ENCODE peak calls at places on chromosome 19, in four cellular contexts. One of them, this sample, is unnamed.

GRCh38 chr19:16326401-16327130 is 1.9 kb downstream of the KLF2 start:
- DNase-seq in K562: no peak
- DNase-seq in GM12878: no peak
- DNase-seq in HepG2: no peak
- DNase-seq in this sample: no peak

GRCh38 chr19:40608957-40609356 is 7.8 kb downstream of the LTBP4 start:
- DNase-seq in K562: no peak
- DNase-seq in GM12878: no peak
- DNase-seq in HepG2: no peak
- DNase-seq in this sample: no peak

GRCh38 chr19:632228-633067 is 889 bp downstream of the POLRMT start:
- DNase-seq in K562: peak
- DNase-seq in GM12878: no peak
- DNase-seq in HepG2: peak
- DNase-seq in this sample: peak

GRCh38 chr19:42474743-42475142 is 32.0 kb upstream of the CXCL17 start:
- DNase-seq in K562: no peak
- DNase-seq in GM12878: no peak
- DNase-seq in HepG2: no peak
- DNase-seq in this sample: no peak

GRCh38 chr19:37953576-37954303 is 46.7 kb downstream of the SIPA1L3 start:
- DNase-seq in K562: no peak
- DNase-seq in GM12878: no peak
- DNase-seq in HepG2: no peak
- DNase-seq in this sample: no peak

GRCh38 chr19:12796146-12797071 is 5.1 kb downstream of the JUNB start:
- DNase-seq in K562: peak
- DNase-seq in GM12878: no peak
- DNase-seq in HepG2: peak
- DNase-seq in this sample: peak

GRCh38 chr19:18386543-18387251 is 739 bp downstream of the GDF15 start:
- DNase-seq in K562: peak
- DNase-seq in GM12878: no peak
- DNase-seq in HepG2: no peak
- DNase-seq in this sample: no peak

GRCh38 chr19:39146091-39146490 is 20.5 kb downstream of the PAK4 start:
- DNase-seq in K562: no peak
- DNase-seq in GM12878: no peak
- DNase-seq in HepG2: no peak
- DNase-seq in this sample: no peak

GRCh38 chr19:389246-389934 is 19.6 kb downstream of the C2CD4C start:
- DNase-seq in K562: no peak
- DNase-seq in GM12878: no peak
- DNase-seq in HepG2: no peak
- DNase-seq in this sample: no peak

GRCh38 chr19:37905936-37906867 is at the start of gene WDR87:
- DNase-seq in K562: peak
- DNase-seq in GM12878: no peak
- DNase-seq in HepG2: peak
- DNase-seq in this sample: peak

GRCh38 chr19:34253711-34254551 is 423 bp upstream of the GARRE1 start:
- DNase-seq in K562: no peak
- DNase-seq in GM12878: no peak
- DNase-seq in HepG2: peak
- DNase-seq in this sample: no peak

GRCh38 chr19:46602392-46603194 is 1.5 kb downstream of the CALM3 start:
- DNase-seq in K562: peak
- DNase-seq in GM12878: no peak
- DNase-seq in HepG2: no peak
- DNase-seq in this sample: peak

GRCh38 chr19:39046037-39046821 is 13.9 kb upstream of the FBXO27 start:
- DNase-seq in K562: no peak
- DNase-seq in GM12878: no peak
- DNase-seq in HepG2: peak
- DNase-seq in this sample: peak

GRCh38 chr19:45528744-45529453 is 21.6 kb downstream of the VASP start:
- DNase-seq in K562: peak
- DNase-seq in GM12878: no peak
- DNase-seq in HepG2: no peak
- DNase-seq in this sample: no peak

GRCh38 chr19:16373539-16373938 is 48.9 kb downstream of the KLF2 start:
- DNase-seq in K562: no peak
- DNase-seq in GM12878: no peak
- DNase-seq in HepG2: peak
- DNase-seq in this sample: no peak

GRCh38 chr19:10433131-10433536 is 12.8 kb downstream of the PDE4A start:
- DNase-seq in K562: peak
- DNase-seq in GM12878: no peak
- DNase-seq in HepG2: no peak
- DNase-seq in this sample: no peak

GRCh38 chr19:45152504-45153338 is 8.1 kb downstream of the NKPD1 start:
- DNase-seq in K562: no peak
- DNase-seq in GM12878: no peak
- DNase-seq in HepG2: no peak
- DNase-seq in this sample: no peak

GRCh38 chr19:16449330-16449961 is 22.3 kb downstream of the EPS15L1 start:
- DNase-seq in K562: no peak
- DNase-seq in GM12878: peak
- DNase-seq in HepG2: no peak
- DNase-seq in this sample: no peak

GRCh38 chr19:8361921-8362793 is 1.8 kb upstream of the ANGPTL4 start:
- DNase-seq in K562: no peak
- DNase-seq in GM12878: no peak
- DNase-seq in HepG2: peak
- DNase-seq in this sample: no peak

GRCh38 chr19:7355151-7355845 is 6.6 kb downstream of the ARHGEF18 start:
- DNase-seq in K562: no peak
- DNase-seq in GM12878: no peak
- DNase-seq in HepG2: no peak
- DNase-seq in this sample: no peak

GRCh38 chr19:56155124-56155687 is 14.1 kb downstream of the ZNF444 start:
- DNase-seq in K562: peak
- DNase-seq in GM12878: no peak
- DNase-seq in HepG2: no peak
- DNase-seq in this sample: peak

GRCh38 chr19:11767633-11768133 is 883 bp downstream of the ZNF441 start:
- DNase-seq in K562: peak
- DNase-seq in GM12878: peak
- DNase-seq in HepG2: peak
- DNase-seq in this sample: no peak

GRCh38 chr19:41646589-41647204 is 19.8 kb upstream of the CEACAM4 start:
- DNase-seq in K562: peak
- DNase-seq in GM12878: no peak
- DNase-seq in HepG2: no peak
- DNase-seq in this sample: peak

GRCh38 chr19:15448778-15449619 is 757 bp downstream of the WIZ start:
- DNase-seq in K562: peak
- DNase-seq in GM12878: no peak
- DNase-seq in HepG2: no peak
- DNase-seq in this sample: no peak

GRCh38 chr19:16608290-16608704 is 19.7 kb downstream of the MED26 start:
- DNase-seq in K562: no peak
- DNase-seq in GM12878: no peak
- DNase-seq in HepG2: no peak
- DNase-seq in this sample: no peak

GRCh38 chr19:10454267-10454666 is 33.9 kb downstream of the PDE4A start:
- DNase-seq in K562: peak
- DNase-seq in GM12878: no peak
- DNase-seq in HepG2: no peak
- DNase-seq in this sample: peak

GRCh38 chr19:47531640-47532387 is 17.0 kb upstream of the NAPA start:
- DNase-seq in K562: peak
- DNase-seq in GM12878: no peak
- DNase-seq in HepG2: no peak
- DNase-seq in this sample: no peak

GRCh38 chr19:34733266-34733825 is 697 bp upstream of the ZNF181 start:
- DNase-seq in K562: peak
- DNase-seq in GM12878: no peak
- DNase-seq in HepG2: peak
- DNase-seq in this sample: peak

GRCh38 chr19:51593969-51594773 is 23.1 kb downstream of the ZNF175 start:
- DNase-seq in K562: peak
- DNase-seq in GM12878: peak
- DNase-seq in HepG2: peak
- DNase-seq in this sample: peak

GRCh38 chr19:10568826-10569651 is at the start of gene CDKN2D:
- DNase-seq in K562: peak
- DNase-seq in GM12878: peak
- DNase-seq in HepG2: peak
- DNase-seq in this sample: peak

GRCh38 chr19:50875795-50876422 is 2.7 kb downstream of the KLK2 start:
- DNase-seq in K562: no peak
- DNase-seq in GM12878: no peak
- DNase-seq in HepG2: no peak
- DNase-seq in this sample: no peak

GRCh38 chr19:18809149-18809978 is 18.3 kb upstream of the COMP start:
- DNase-seq in K562: no peak
- DNase-seq in GM12878: no peak
- DNase-seq in HepG2: no peak
- DNase-seq in this sample: no peak

GRCh38 chr19:38736413-38737280 is 7.6 kb downstream of the CAPN12 start:
- DNase-seq in K562: peak
- DNase-seq in GM12878: peak
- DNase-seq in HepG2: no peak
- DNase-seq in this sample: peak

GRCh38 chr19:4510435-4511255 is 7.6 kb downstream of the PLIN4 start:
- DNase-seq in K562: no peak
- DNase-seq in GM12878: no peak
- DNase-seq in HepG2: no peak
- DNase-seq in this sample: no peak

GRCh38 chr19:43524922-43525835 is 1.8 kb downstream of the ETHE1 start:
- DNase-seq in K562: no peak
- DNase-seq in GM12878: peak
- DNase-seq in HepG2: peak
- DNase-seq in this sample: no peak

GRCh38 chr19:12801466-12802266 is at the start of the genes PRDX2 and THSD8:
- DNase-seq in K562: peak
- DNase-seq in GM12878: no peak
- DNase-seq in HepG2: peak
- DNase-seq in this sample: peak

GRCh38 chr19:31772915-31773314 is 423.7 kb upstream of the TSHZ3 start:
- DNase-seq in K562: no peak
- DNase-seq in GM12878: no peak
- DNase-seq in HepG2: no peak
- DNase-seq in this sample: no peak

GRCh38 chr19:54162241-54162805 is 2.8 kb upstream of the LENG1 start:
- DNase-seq in K562: peak
- DNase-seq in GM12878: no peak
- DNase-seq in HepG2: no peak
- DNase-seq in this sample: peak

GRCh38 chr19:54160948-54161347 is 1.4 kb upstream of the LENG1 start:
- DNase-seq in K562: no peak
- DNase-seq in GM12878: no peak
- DNase-seq in HepG2: no peak
- DNase-seq in this sample: no peak

GRCh38 chr19:54162884-54163283 is 3.4 kb upstream of the LENG1 start:
- DNase-seq in K562: no peak
- DNase-seq in GM12878: no peak
- DNase-seq in HepG2: no peak
- DNase-seq in this sample: no peak

GRCh38 chr19:54165222-54165621 is 5.7 kb upstream of the LENG1 start:
- DNase-seq in K562: no peak
- DNase-seq in GM12878: no peak
- DNase-seq in HepG2: no peak
- DNase-seq in this sample: no peak

GRCh38 chr19:54164369-54165068 is 5.0 kb upstream of the LENG1 start:
- DNase-seq in K562: peak
- DNase-seq in GM12878: no peak
- DNase-seq in HepG2: no peak
- DNase-seq in this sample: peak
- TF ChIP-seq SP1 in K562: no peak
- TF ChIP-seq SP1 in GM12878: no peak
- TF ChIP-seq SP1 in HepG2: no peak
- TF ChIP-seq SP1 in this sample: no peak

GRCh38 chr19:49691243-49692101 is 556 bp downstream of the CPT1C start:
- DNase-seq in K562: no peak
- DNase-seq in GM12878: no peak
- DNase-seq in HepG2: no peak
- DNase-seq in this sample: no peak
- TF ChIP-seq BHLHE40 in K562: no peak
- TF ChIP-seq BHLHE40 in GM12878: no peak
- TF ChIP-seq BHLHE40 in HepG2: no peak
- TF ChIP-seq BHLHE40 in this sample: no peak

DNA sequence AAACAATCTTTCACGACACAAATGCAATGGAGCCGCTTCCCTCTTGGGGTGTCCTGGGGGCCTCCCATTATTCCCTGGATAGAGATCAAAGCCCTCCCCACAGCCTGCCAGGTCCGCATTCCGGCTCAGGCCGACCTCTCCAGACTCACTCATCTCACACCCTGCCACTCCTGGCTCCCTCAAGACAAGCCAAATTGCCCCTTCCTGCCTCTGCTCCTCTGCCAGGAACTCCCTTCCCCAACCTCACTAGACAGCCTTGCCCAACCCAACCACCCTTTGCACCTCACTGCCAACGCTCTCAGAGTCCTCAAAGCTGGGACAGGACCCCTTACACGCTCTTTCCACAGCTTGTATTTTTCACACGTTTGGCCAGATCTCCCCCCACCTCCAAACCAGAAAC is 1.5 kb downstream of the ABHD17A start:
- DNase-seq in K562: no peak
- DNase-seq in GM12878: no peak
- DNase-seq in HepG2: no peak
- DNase-seq in this sample: no peak
- TF ChIP-seq SP1 in K562: no peak
- TF ChIP-seq SP1 in GM12878: no peak
- TF ChIP-seq SP1 in HepG2: no peak
- TF ChIP-seq SP1 in this sample: no peak

GRCh38 chr19:6225232-6225635 is 54.5 kb downstream of the MLLT1 start:
- DNase-seq in K562: no peak
- DNase-seq in GM12878: no peak
- DNase-seq in HepG2: no peak
- DNase-seq in this sample: no peak

GRCh38 chr19:6223461-6224307 is 56.1 kb downstream of the MLLT1 start:
- DNase-seq in K562: no peak
- DNase-seq in GM12878: no peak
- DNase-seq in HepG2: no peak
- DNase-seq in this sample: no peak

GRCh38 chr19:6226012-6226411 is 53.8 kb downstream of the MLLT1 start:
- DNase-seq in K562: no peak
- DNase-seq in GM12878: no peak
- DNase-seq in HepG2: no peak
- DNase-seq in this sample: no peak

GRCh38 chr19:6222884-6223283 is 56.9 kb downstream of the MLLT1 start:
- DNase-seq in K562: no peak
- DNase-seq in GM12878: no peak
- DNase-seq in HepG2: no peak
- DNase-seq in this sample: no peak

GRCh38 chr19:6224308-6224675 is 55.5 kb downstream of the MLLT1 start:
- DNase-seq in K562: no peak
- DNase-seq in GM12878: no peak
- DNase-seq in HepG2: no peak
- DNase-seq in this sample: no peak
- TF ChIP-seq BHLHE40 in K562: no peak
- TF ChIP-seq BHLHE40 in GM12878: no peak
- TF ChIP-seq BHLHE40 in HepG2: no peak
- TF ChIP-seq BHLHE40 in this sample: no peak

GRCh38 chr19:29878973-29879654 is 62.9 kb upstream of the URI1 start:
- DNase-seq in K562: peak
- DNase-seq in GM12878: no peak
- DNase-seq in HepG2: peak
- DNase-seq in this sample: peak
- TF ChIP-seq SP1 in K562: no peak
- TF ChIP-seq SP1 in GM12878: peak
- TF ChIP-seq SP1 in HepG2: no peak
- TF ChIP-seq SP1 in this sample: no peak